ENCODE peak calls at places on chromosome 22, in seven cellular contexts. One of them, this sample, is unnamed.

GRCh38 chr22:36613958-36614357 is 85.0 kb upstream of the EIF3D start:
- DNase-seq in Calu3: no peak
- DNase-seq in GM13977: no peak
- DNase-seq in activated T-cell treated with anti-CD3 and anti-CD28 coated beads, Interleukin-2, amount 50 U/mL, for 72 hours: no peak
- DNase-seq in ascending aorta: no peak
- DNase-seq in stimulated activated CD4-positive, alpha-beta T cell treated with anti-CD3 and anti-CD28 coated beads, Interleukin-1b, Interleukin-23, amount 100 ng/mL, for 24 hours: no peak
- DNase-seq in sigmoid colon: no peak
- DNase-seq in this sample: no peak

GRCh38 chr22:46046299-46046685 is 69.3 kb upstream of the WNT7B start:
- DNase-seq in Calu3: no peak
- DNase-seq in GM13977: no peak
- DNase-seq in activated T-cell treated with anti-CD3 and anti-CD28 coated beads, Interleukin-2, amount 50 U/mL, for 72 hours: no peak
- DNase-seq in ascending aorta: peak; percentile 7
- DNase-seq in stimulated activated CD4-positive, alpha-beta T cell treated with anti-CD3 and anti-CD28 coated beads, Interleukin-1b, Interleukin-23, amount 100 ng/mL, for 24 hours: no peak
- DNase-seq in sigmoid colon: peak; percentile 66
- DNase-seq in this sample: no peak

GRCh38 chr22:17781319-17782031 is 7.2 kb upstream of the BID start:
- DNase-seq in Calu3: peak; percentile 56
- DNase-seq in GM13977: peak; percentile 69
- DNase-seq in activated T-cell treated with anti-CD3 and anti-CD28 coated beads, Interleukin-2, amount 50 U/mL, for 72 hours: peak; percentile 76
- DNase-seq in ascending aorta: no peak
- DNase-seq in stimulated activated CD4-positive, alpha-beta T cell treated with anti-CD3 and anti-CD28 coated beads, Interleukin-1b, Interleukin-23, amount 100 ng/mL, for 24 hours: peak; percentile 39
- DNase-seq in sigmoid colon: no peak
- DNase-seq in this sample: peak; percentile 80

GRCh38 chr22:23234409-23235161 is 54.3 kb downstream of the BCR start:
- DNase-seq in Calu3: no peak
- DNase-seq in GM13977: no peak
- DNase-seq in activated T-cell treated with anti-CD3 and anti-CD28 coated beads, Interleukin-2, amount 50 U/mL, for 72 hours: no peak
- DNase-seq in ascending aorta: no peak
- DNase-seq in stimulated activated CD4-positive, alpha-beta T cell treated with anti-CD3 and anti-CD28 coated beads, Interleukin-1b, Interleukin-23, amount 100 ng/mL, for 24 hours: no peak
- DNase-seq in sigmoid colon: no peak
- DNase-seq in this sample: no peak

GRCh38 chr22:32564170-32565001 is 89.8 kb downstream of the FBXO7 start:
- DNase-seq in Calu3: no peak
- DNase-seq in GM13977: no peak
- DNase-seq in activated T-cell treated with anti-CD3 and anti-CD28 coated beads, Interleukin-2, amount 50 U/mL, for 72 hours: no peak
- DNase-seq in ascending aorta: no peak
- DNase-seq in stimulated activated CD4-positive, alpha-beta T cell treated with anti-CD3 and anti-CD28 coated beads, Interleukin-1b, Interleukin-23, amount 100 ng/mL, for 24 hours: no peak
- DNase-seq in sigmoid colon: peak; percentile 59
- DNase-seq in this sample: peak; percentile 44

GRCh38 chr22:39175127-39176066 is 22.9 kb upstream of the CBX7 start:
- DNase-seq in Calu3: peak; percentile 44
- DNase-seq in GM13977: no peak
- DNase-seq in activated T-cell treated with anti-CD3 and anti-CD28 coated beads, Interleukin-2, amount 50 U/mL, for 72 hours: no peak
- DNase-seq in ascending aorta: no peak
- DNase-seq in stimulated activated CD4-positive, alpha-beta T cell treated with anti-CD3 and anti-CD28 coated beads, Interleukin-1b, Interleukin-23, amount 100 ng/mL, for 24 hours: no peak
- DNase-seq in sigmoid colon: no peak
- DNase-seq in this sample: peak; percentile 54

GRCh38 chr22:39433476-39434242 is 23.2 kb upstream of the MGAT3 start:
- DNase-seq in Calu3: no peak
- DNase-seq in GM13977: no peak
- DNase-seq in activated T-cell treated with anti-CD3 and anti-CD28 coated beads, Interleukin-2, amount 50 U/mL, for 72 hours: no peak
- DNase-seq in ascending aorta: no peak
- DNase-seq in stimulated activated CD4-positive, alpha-beta T cell treated with anti-CD3 and anti-CD28 coated beads, Interleukin-1b, Interleukin-23, amount 100 ng/mL, for 24 hours: no peak
- DNase-seq in sigmoid colon: no peak
- DNase-seq in this sample: no peak

GRCh38 chr22:32818446-32819115 is 17.1 kb downstream of the TIMP3 start:
- DNase-seq in Calu3: no peak
- DNase-seq in GM13977: no peak
- DNase-seq in activated T-cell treated with anti-CD3 and anti-CD28 coated beads, Interleukin-2, amount 50 U/mL, for 72 hours: no peak
- DNase-seq in ascending aorta: no peak
- DNase-seq in stimulated activated CD4-positive, alpha-beta T cell treated with anti-CD3 and anti-CD28 coated beads, Interleukin-1b, Interleukin-23, amount 100 ng/mL, for 24 hours: no peak
- DNase-seq in sigmoid colon: peak; percentile 62
- DNase-seq in this sample: no peak

GRCh38 chr22:27937453-27937852 is 18.4 kb upstream of the PITPNB start:
- DNase-seq in Calu3: no peak
- DNase-seq in GM13977: no peak
- DNase-seq in activated T-cell treated with anti-CD3 and anti-CD28 coated beads, Interleukin-2, amount 50 U/mL, for 72 hours: no peak
- DNase-seq in ascending aorta: no peak
- DNase-seq in stimulated activated CD4-positive, alpha-beta T cell treated with anti-CD3 and anti-CD28 coated beads, Interleukin-1b, Interleukin-23, amount 100 ng/mL, for 24 hours: no peak
- DNase-seq in sigmoid colon: no peak
- DNase-seq in this sample: no peak

GRCh38 chr22:37971475-37972434 is 12.6 kb downstream of the SOX10 start:
- DNase-seq in Calu3: no peak
- DNase-seq in GM13977: no peak
- DNase-seq in activated T-cell treated with anti-CD3 and anti-CD28 coated beads, Interleukin-2, amount 50 U/mL, for 72 hours: no peak
- DNase-seq in ascending aorta: no peak
- DNase-seq in stimulated activated CD4-positive, alpha-beta T cell treated with anti-CD3 and anti-CD28 coated beads, Interleukin-1b, Interleukin-23, amount 100 ng/mL, for 24 hours: no peak
- DNase-seq in sigmoid colon: no peak
- DNase-seq in this sample: no peak

GRCh38 chr22:37241351-37242142 is 2.5 kb downstream of the RAC2 start:
- DNase-seq in Calu3: no peak
- DNase-seq in GM13977: no peak
- DNase-seq in activated T-cell treated with anti-CD3 and anti-CD28 coated beads, Interleukin-2, amount 50 U/mL, for 72 hours: peak; percentile 73
- DNase-seq in ascending aorta: no peak
- DNase-seq in stimulated activated CD4-positive, alpha-beta T cell treated with anti-CD3 and anti-CD28 coated beads, Interleukin-1b, Interleukin-23, amount 100 ng/mL, for 24 hours: no peak
- DNase-seq in sigmoid colon: no peak
- DNase-seq in this sample: no peak

GRCh38 chr22:37273126-37273845 is 9.0 kb upstream of the CYTH4 start:
- DNase-seq in Calu3: no peak
- DNase-seq in GM13977: no peak
- DNase-seq in activated T-cell treated with anti-CD3 and anti-CD28 coated beads, Interleukin-2, amount 50 U/mL, for 72 hours: peak; percentile 70
- DNase-seq in ascending aorta: no peak
- DNase-seq in stimulated activated CD4-positive, alpha-beta T cell treated with anti-CD3 and anti-CD28 coated beads, Interleukin-1b, Interleukin-23, amount 100 ng/mL, for 24 hours: no peak
- DNase-seq in sigmoid colon: no peak
- DNase-seq in this sample: no peak

GRCh38 chr22:24727218-24727851 is 47.2 kb downstream of the PIWIL3 start:
- DNase-seq in Calu3: peak; percentile 72
- DNase-seq in GM13977: no peak
- DNase-seq in activated T-cell treated with anti-CD3 and anti-CD28 coated beads, Interleukin-2, amount 50 U/mL, for 72 hours: no peak
- DNase-seq in ascending aorta: no peak
- DNase-seq in stimulated activated CD4-positive, alpha-beta T cell treated with anti-CD3 and anti-CD28 coated beads, Interleukin-1b, Interleukin-23, amount 100 ng/mL, for 24 hours: no peak
- DNase-seq in sigmoid colon: no peak
- DNase-seq in this sample: peak; percentile 94

GRCh38 chr22:25750569-25751173 is 8.7 kb downstream of the MYO18B start:
- DNase-seq in Calu3: no peak
- DNase-seq in GM13977: no peak
- DNase-seq in activated T-cell treated with anti-CD3 and anti-CD28 coated beads, Interleukin-2, amount 50 U/mL, for 72 hours: no peak
- DNase-seq in ascending aorta: no peak
- DNase-seq in stimulated activated CD4-positive, alpha-beta T cell treated with anti-CD3 and anti-CD28 coated beads, Interleukin-1b, Interleukin-23, amount 100 ng/mL, for 24 hours: no peak
- DNase-seq in sigmoid colon: no peak
- DNase-seq in this sample: no peak

GRCh38 chr22:42169055-42169469 is 38.5 kb upstream of the CYP2D6 start:
- DNase-seq in Calu3: peak; percentile 85
- DNase-seq in GM13977: peak; percentile 89
- DNase-seq in activated T-cell treated with anti-CD3 and anti-CD28 coated beads, Interleukin-2, amount 50 U/mL, for 72 hours: peak; percentile 72
- DNase-seq in ascending aorta: no peak
- DNase-seq in stimulated activated CD4-positive, alpha-beta T cell treated with anti-CD3 and anti-CD28 coated beads, Interleukin-1b, Interleukin-23, amount 100 ng/mL, for 24 hours: peak; percentile 48
- DNase-seq in sigmoid colon: peak; percentile 78
- DNase-seq in this sample: peak; percentile 71

GRCh38 chr22:47151064-47151463 is 388.6 kb downstream of the TBC1D22A start:
- DNase-seq in Calu3: no peak
- DNase-seq in GM13977: no peak
- DNase-seq in activated T-cell treated with anti-CD3 and anti-CD28 coated beads, Interleukin-2, amount 50 U/mL, for 72 hours: no peak
- DNase-seq in ascending aorta: no peak
- DNase-seq in stimulated activated CD4-positive, alpha-beta T cell treated with anti-CD3 and anti-CD28 coated beads, Interleukin-1b, Interleukin-23, amount 100 ng/mL, for 24 hours: no peak
- DNase-seq in sigmoid colon: no peak
- DNase-seq in this sample: no peak

GRCh38 chr22:37140686-37141323 is 8.9 kb downstream of the IL2RB start:
- DNase-seq in Calu3: no peak
- DNase-seq in GM13977: no peak
- DNase-seq in activated T-cell treated with anti-CD3 and anti-CD28 coated beads, Interleukin-2, amount 50 U/mL, for 72 hours: no peak
- DNase-seq in ascending aorta: no peak
- DNase-seq in stimulated activated CD4-positive, alpha-beta T cell treated with anti-CD3 and anti-CD28 coated beads, Interleukin-1b, Interleukin-23, amount 100 ng/mL, for 24 hours: no peak
- DNase-seq in sigmoid colon: no peak
- DNase-seq in this sample: no peak

GRCh38 chr22:38427465-38427864 is 27.5 kb downstream of the KCNJ4 start:
- DNase-seq in Calu3: no peak
- DNase-seq in GM13977: no peak
- DNase-seq in activated T-cell treated with anti-CD3 and anti-CD28 coated beads, Interleukin-2, amount 50 U/mL, for 72 hours: no peak
- DNase-seq in ascending aorta: no peak
- DNase-seq in stimulated activated CD4-positive, alpha-beta T cell treated with anti-CD3 and anti-CD28 coated beads, Interleukin-1b, Interleukin-23, amount 100 ng/mL, for 24 hours: no peak
- DNase-seq in sigmoid colon: no peak
- DNase-seq in this sample: no peak

GRCh38 chr22:29226246-29226981 is 20.7 kb downstream of the EMID1 start:
- DNase-seq in Calu3: no peak
- DNase-seq in GM13977: no peak
- DNase-seq in activated T-cell treated with anti-CD3 and anti-CD28 coated beads, Interleukin-2, amount 50 U/mL, for 72 hours: no peak
- DNase-seq in ascending aorta: no peak
- DNase-seq in stimulated activated CD4-positive, alpha-beta T cell treated with anti-CD3 and anti-CD28 coated beads, Interleukin-1b, Interleukin-23, amount 100 ng/mL, for 24 hours: no peak
- DNase-seq in sigmoid colon: peak; percentile 50
- DNase-seq in this sample: no peak

GRCh38 chr22:38414009-38414395 is 41.0 kb downstream of the KCNJ4 start:
- DNase-seq in Calu3: no peak
- DNase-seq in GM13977: no peak
- DNase-seq in activated T-cell treated with anti-CD3 and anti-CD28 coated beads, Interleukin-2, amount 50 U/mL, for 72 hours: no peak
- DNase-seq in ascending aorta: no peak
- DNase-seq in stimulated activated CD4-positive, alpha-beta T cell treated with anti-CD3 and anti-CD28 coated beads, Interleukin-1b, Interleukin-23, amount 100 ng/mL, for 24 hours: no peak
- DNase-seq in sigmoid colon: peak; percentile 54
- DNase-seq in this sample: no peak

GRCh38 chr22:37784829-37785495 is 22.8 kb upstream of the GCAT start:
- DNase-seq in Calu3: peak; percentile 79
- DNase-seq in GM13977: no peak
- DNase-seq in activated T-cell treated with anti-CD3 and anti-CD28 coated beads, Interleukin-2, amount 50 U/mL, for 72 hours: no peak
- DNase-seq in ascending aorta: no peak
- DNase-seq in stimulated activated CD4-positive, alpha-beta T cell treated with anti-CD3 and anti-CD28 coated beads, Interleukin-1b, Interleukin-23, amount 100 ng/mL, for 24 hours: no peak
- DNase-seq in sigmoid colon: no peak
- DNase-seq in this sample: no peak

GRCh38 chr22:39240841-39241631 is 3.7 kb downstream of the PDGFB start:
- DNase-seq in Calu3: peak; percentile 60
- DNase-seq in GM13977: no peak
- DNase-seq in activated T-cell treated with anti-CD3 and anti-CD28 coated beads, Interleukin-2, amount 50 U/mL, for 72 hours: peak; percentile 46
- DNase-seq in ascending aorta: no peak
- DNase-seq in stimulated activated CD4-positive, alpha-beta T cell treated with anti-CD3 and anti-CD28 coated beads, Interleukin-1b, Interleukin-23, amount 100 ng/mL, for 24 hours: no peak
- DNase-seq in sigmoid colon: peak; percentile 86
- DNase-seq in this sample: peak; percentile 72

GRCh38 chr22:17057959-17058814 is 26.6 kb upstream of the IL17RA start:
- DNase-seq in Calu3: peak; percentile 71
- DNase-seq in GM13977: peak; percentile 70
- DNase-seq in activated T-cell treated with anti-CD3 and anti-CD28 coated beads, Interleukin-2, amount 50 U/mL, for 72 hours: peak; percentile 45
- DNase-seq in ascending aorta: no peak
- DNase-seq in stimulated activated CD4-positive, alpha-beta T cell treated with anti-CD3 and anti-CD28 coated beads, Interleukin-1b, Interleukin-23, amount 100 ng/mL, for 24 hours: peak; percentile 41
- DNase-seq in sigmoid colon: peak; percentile 74
- DNase-seq in this sample: peak; percentile 60

GRCh38 chr22:47176573-47177333 is 414.3 kb downstream of the TBC1D22A start:
- DNase-seq in Calu3: no peak
- DNase-seq in GM13977: no peak
- DNase-seq in activated T-cell treated with anti-CD3 and anti-CD28 coated beads, Interleukin-2, amount 50 U/mL, for 72 hours: no peak
- DNase-seq in ascending aorta: no peak
- DNase-seq in stimulated activated CD4-positive, alpha-beta T cell treated with anti-CD3 and anti-CD28 coated beads, Interleukin-1b, Interleukin-23, amount 100 ng/mL, for 24 hours: no peak
- DNase-seq in sigmoid colon: peak; percentile 53
- DNase-seq in this sample: no peak

GRCh38 chr22:42320463-42321416 is 50.3 kb upstream of the TCF20 start:
- DNase-seq in Calu3: no peak
- DNase-seq in GM13977: no peak
- DNase-seq in activated T-cell treated with anti-CD3 and anti-CD28 coated beads, Interleukin-2, amount 50 U/mL, for 72 hours: no peak
- DNase-seq in ascending aorta: no peak
- DNase-seq in stimulated activated CD4-positive, alpha-beta T cell treated with anti-CD3 and anti-CD28 coated beads, Interleukin-1b, Interleukin-23, amount 100 ng/mL, for 24 hours: no peak
- DNase-seq in sigmoid colon: no peak
- DNase-seq in this sample: no peak

GRCh38 chr22:42623756-42624446 is 9.2 kb upstream of the POLDIP3 start:
- DNase-seq in Calu3: no peak
- DNase-seq in GM13977: no peak
- DNase-seq in activated T-cell treated with anti-CD3 and anti-CD28 coated beads, Interleukin-2, amount 50 U/mL, for 72 hours: no peak
- DNase-seq in ascending aorta: no peak
- DNase-seq in stimulated activated CD4-positive, alpha-beta T cell treated with anti-CD3 and anti-CD28 coated beads, Interleukin-1b, Interleukin-23, amount 100 ng/mL, for 24 hours: no peak
- DNase-seq in sigmoid colon: no peak
- DNase-seq in this sample: no peak